ENCODE peak calls at places on chromosomes 7 and 10, in eight cellular contexts. K is A549, Z is tibial nerve, E is ovary, Q is esophagus muscularis mucosa, X is sigmoid colon, D is transverse colon, L is stomach. P is an unnamed sample.

GRCh38 chr10:112421731-112422130 is 25.0 kb downstream of the ZDHHC6 start:
- DNase-seq in K (no peak), Z (no peak), E (no peak), Q (no peak), X (no peak), D (no peak), L (no peak), P (no peak)

GRCh38 chr10:76281704-76282103 is 850.3 kb downstream of the LRMDA start:
- DNase-seq in K (no peak), Z (no peak), E (no peak), Q (no peak), X (no peak), D (no peak), L (no peak), P (no peak)

GRCh38 chr7:13908667-13909382 is 80.6 kb downstream of the ETV1 start:
- DNase-seq in K (no peak), Z (no peak), E (no peak), Q (no peak), X (no peak), D (no peak), L (no peak), P (no peak)

GRCh38 chr10:109214916-109215740 is 708.2 kb downstream of the XPNPEP1 start:
- DNase-seq in K (no peak), Z (no peak), E (no peak), Q (no peak), X (no peak), D (no peak), L (no peak), P (no peak)

GRCh38 chr10:115141254-115141653 is 48.1 kb downstream of the ATRNL1 start:
- DNase-seq in K (no peak), Z (no peak), E (no peak), Q (no peak), X (no peak), D (no peak), L (no peak), P (no peak)

GRCh38 chr7:44693641-44694313 is 54.9 kb upstream of the ZMIZ2 start:
- DNase-seq in K (no peak), Z (no peak), E (no peak), Q (no peak), X (peak; percentile 47), D (no peak), L (no peak), P (peak; percentile 64)

GRCh38 chr10:91389636-91390512 is 20.3 kb upstream of the HECTD2 start:
- DNase-seq in K (peak; percentile 16), Z (no peak), E (no peak), Q (no peak), X (no peak), D (no peak), L (no peak), P (no peak)

GRCh38 chr10:29869593-29869992 is 189.8 kb downstream of the JCAD start:
- DNase-seq in K (no peak), Z (no peak), E (no peak), Q (no peak), X (no peak), D (no peak), L (no peak), P (no peak)

GRCh38 chr10:69437321-69438259 is 13.7 kb upstream of the TSPAN15 start:
- DNase-seq in K (no peak), Z (no peak), E (no peak), Q (no peak), X (peak; percentile 38), D (no peak), L (no peak), P (no peak)

GRCh38 chr10:49516216-49516970 is 22.5 kb downstream of the ERCC6 start:
- DNase-seq in K (no peak), Z (no peak), E (no peak), Q (no peak), X (no peak), D (no peak), L (no peak), P (no peak)

GRCh38 chr10:49508249-49508648 is 30.7 kb downstream of the ERCC6 start:
- DNase-seq in K (no peak), Z (no peak), E (no peak), Q (no peak), X (no peak), D (no peak), L (no peak), P (no peak)

GRCh38 chr10:49509904-49510303 is 29.0 kb downstream of the ERCC6 start:
- DNase-seq in K (no peak), Z (no peak), E (no peak), Q (no peak), X (no peak), D (no peak), L (no peak), P (no peak)

GRCh38 chr10:49508654-49509053 is 30.3 kb downstream of the ERCC6 start:
- DNase-seq in K (no peak), Z (no peak), E (no peak), Q (no peak), X (no peak), D (no peak), L (no peak), P (no peak)

GRCh38 chr10:49512121-49512809 is 26.7 kb downstream of the ERCC6 start:
- DNase-seq in K (peak; percentile 7), Z (no peak), E (no peak), Q (no peak), X (no peak), D (no peak), L (no peak), P (peak; percentile 25)
- TF ChIP-seq EP300 in K (no peak), Z (no peak), E (no peak), Q (no peak), X (no peak), D (no peak), L (no peak), P (no peak)

GRCh38 chr7:28157311-28157710 is 23.3 kb downstream of the JAZF1 start:
- DNase-seq in K (no peak), Z (no peak), E (no peak), Q (no peak), X (no peak), D (no peak), L (no peak), P (no peak)
- H3K4me1 ChIP-seq in K (peaks cover 16% of the 10 kb centered on the region), Z (peaks cover 18% of the 10 kb centered on the region), E (peaks cover 2% of the 10 kb centered on the region), Q (peaks cover 32% of the 10 kb centered on the region), X (no peaks in the 10 kb centered on the region), D (peaks cover 3% of the 10 kb centered on the region), L (peaks cover 14% of the 10 kb centered on the region), P (peaks cover 18% of the 10 kb centered on the region)

GRCh38 chr7:140674356-140674800 is 1.6 kb downstream of the ADCK2 start:
- DNase-seq in K (no peak), Z (no peak), E (no peak), Q (no peak), X (peak; percentile 40), D (peak; percentile 42), L (peak; percentile 63), P (peak; percentile 66)

GRCh38 chr7:140676303-140676702 is 3.6 kb downstream of the ADCK2 start:
- DNase-seq in K (no peak), Z (no peak), E (no peak), Q (no peak), X (peak; percentile 32), D (no peak), L (no peak), P (no peak)

GRCh38 chr7:140675726-140676125 is 3.0 kb downstream of the ADCK2 start:
- DNase-seq in K (no peak), Z (no peak), E (no peak), Q (no peak), X (peak; percentile 47), D (no peak), L (no peak), P (no peak)

GRCh38 chr7:140673770-140674155 is 1.0 kb downstream of the ADCK2 start:
- DNase-seq in K (no peak), Z (no peak), E (no peak), Q (no peak), X (peak; percentile 72), D (no peak), L (peak; percentile 41), P (no peak)

GRCh38 chr7:140674899-140675701 is 2.4 kb downstream of the ADCK2 start:
- DNase-seq in K (peak; percentile 49), Z (no peak), E (no peak), Q (no peak), X (peak; percentile 68), D (peak; percentile 7), L (no peak), P (peak; percentile 33)
- TF ChIP-seq EP300 in K (no peak), Z (no peak), E (no peak), Q (no peak), X (no peak), D (no peak), L (no peak), P (no peak)

GRCh38 chr7:33099154-33099940 is 9.9 kb downstream of the RP9 start:
- DNase-seq in K (no peak), Z (no peak), E (no peak), Q (no peak), X (no peak), D (no peak), L (no peak), P (no peak)

GRCh38 chr7:33101916-33102315 is 7.3 kb downstream of the RP9 start:
- DNase-seq in K (no peak), Z (no peak), E (no peak), Q (no peak), X (no peak), D (no peak), L (no peak), P (no peak)

DNA sequence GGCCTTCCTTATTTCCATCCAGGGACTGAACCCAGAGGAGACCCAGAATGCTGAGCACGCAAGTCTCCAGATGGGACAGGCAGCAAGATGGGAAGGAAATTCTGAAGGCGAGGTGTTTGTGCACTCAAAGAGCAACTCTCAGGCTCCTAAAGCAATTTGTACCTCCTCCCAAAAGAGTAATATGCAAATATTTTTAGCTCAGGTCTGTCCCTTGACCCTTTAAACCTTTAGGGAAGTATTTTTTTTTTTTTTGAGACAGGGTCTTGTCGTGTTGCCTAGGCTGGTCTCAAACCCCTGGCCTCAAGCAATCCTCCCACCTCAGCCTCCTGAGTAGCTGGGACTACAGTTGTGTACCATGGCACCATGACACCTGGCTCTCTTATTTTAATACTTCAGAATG is 8.4 kb downstream of the RP9 start:
- DNase-seq in K (no peak), Z (no peak), E (no peak), Q (no peak), X (no peak), D (no peak), L (no peak), P (no peak)
- H3K4me1 ChIP-seq in K (no peaks in the 10 kb centered on the region), Z (no peaks in the 10 kb centered on the region), E (no peaks in the 10 kb centered on the region), Q (peaks cover 20% of the 10 kb centered on the region), X (no peaks in the 10 kb centered on the region), D (no peaks in the 10 kb centered on the region), L (no peaks in the 10 kb centered on the region), P (no peaks in the 10 kb centered on the region)

GRCh38 chr10:63798599-63799498 is 277.6 kb downstream of the REEP3 start:
- DNase-seq in K (no peak), Z (peak; percentile 58), E (peak; percentile 28), Q (no peak), X (peak; percentile 82), D (peak; percentile 33), L (peak; percentile 72), P (peak; percentile 43)
- TF ChIP-seq EP300 in K (no peak), Z (peak; percentile 33), E (no peak), Q (no peak), X (no peak), D (no peak), L (no peak), P (no peak)

DNA sequence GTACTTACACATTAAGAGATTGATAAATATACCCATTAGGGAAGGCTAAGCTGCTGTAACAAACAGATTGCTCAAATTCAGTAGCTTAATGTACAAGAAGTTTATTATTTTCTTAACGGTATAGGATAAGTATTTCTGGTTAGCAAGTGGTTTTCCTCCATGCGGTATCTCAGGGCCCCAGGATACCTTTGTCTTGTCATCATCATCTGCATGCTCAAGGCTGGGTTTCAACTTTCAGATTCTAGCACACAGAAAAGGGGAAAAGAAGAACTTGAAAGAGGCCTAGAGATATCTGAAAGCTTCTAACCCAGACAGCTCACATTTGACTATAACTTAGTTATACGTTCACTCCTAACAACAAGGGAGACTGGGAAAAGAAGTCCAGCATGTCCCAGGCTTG is 11.8 kb upstream of the GALNT17 start:
- DNase-seq in K (no peak), Z (no peak), E (no peak), Q (no peak), X (no peak), D (no peak), L (no peak), P (no peak)
- H3K4me1 ChIP-seq in K (no peaks in the 10 kb centered on the region), Z (no peaks in the 10 kb centered on the region), E (no peaks in the 10 kb centered on the region), Q (no peaks in the 10 kb centered on the region), X (no peaks in the 10 kb centered on the region), D (no peaks in the 10 kb centered on the region), L (no peaks in the 10 kb centered on the region), P (no peaks in the 10 kb centered on the region)

P was measured in upper lobe of left lung.